ENCODE peak calls at places on chromosomes 4 and X, in nine cellular contexts. C, Y, X, M, U, O, N, S and B are unnamed samples.

GRCh38 chrX:141989802-141990201 is 86.1 kb downstream of the MAGEC1 start:
- DNase-seq in C (no peak), Y (no peak), X (no peak), M (no peak), U (no peak), O (no peak), N (no peak), S (no peak), B (no peak)

GRCh38 chr4:13196721-13197120 is 287.4 kb downstream of the RAB28 start:
- DNase-seq in C (peak), Y (no peak), X (no peak), M (no peak), U (no peak), O (no peak), N (no peak), S (no peak), B (no peak)

GRCh38 chr4:88211473-88212252 is 53.2 kb upstream of the ABCG2 start:
- DNase-seq in C (no peak), Y (no peak), X (peak), M (no peak), U (no peak), O (peak), N (no peak), S (peak), B (no peak)

GRCh38 chrX:74187211-74187610 is 116.8 kb upstream of the ZCCHC13 start:
- DNase-seq in C (no peak), Y (no peak), X (no peak), M (no peak), U (no peak), O (no peak), N (no peak), S (no peak), B (no peak)

GRCh38 chrX:64198046-64198445 is 7.5 kb downstream of the AMER1 start:
- DNase-seq in C (no peak), Y (no peak), X (no peak), M (no peak), U (no peak), O (no peak), N (no peak), S (no peak), B (no peak)

GRCh38 chr4:80963051-80963450 is 67.5 kb upstream of the BMP3 start:
- DNase-seq in C (no peak), Y (no peak), X (no peak), M (no peak), U (no peak), O (peak), N (no peak), S (no peak), B (no peak)

GRCh38 chrX:136268051-136269048 is 17.1 kb upstream of the MAP7D3 start:
- DNase-seq in C (no peak), Y (no peak), X (peak), M (no peak), U (no peak), O (peak), N (peak), S (no peak), B (no peak)

GRCh38 chrX:114344756-114345155 is 239.1 kb upstream of the HTR2C start:
- DNase-seq in C (no peak), Y (no peak), X (no peak), M (no peak), U (no peak), O (peak), N (no peak), S (no peak), B (no peak)

GRCh38 chr4:6894086-6894478 is 15.5 kb upstream of the TBC1D14 start:
- DNase-seq in C (peak), Y (no peak), X (no peak), M (no peak), U (no peak), O (no peak), N (no peak), S (no peak), B (no peak)

GRCh38 chr4:13455411-13455810 is 28.7 kb downstream of the RAB28 start:
- DNase-seq in C (no peak), Y (no peak), X (no peak), M (no peak), U (no peak), O (no peak), N (no peak), S (no peak), B (no peak)

GRCh38 chr4:26227827-26228226 is 93.0 kb upstream of the RBPJ start:
- DNase-seq in C (no peak), Y (no peak), X (no peak), M (no peak), U (no peak), O (no peak), N (no peak), S (no peak), B (peak)

GRCh38 chr4:24433515-24434192 is 150.7 kb downstream of the DHX15 start:
- DNase-seq in C (no peak), Y (no peak), X (no peak), M (no peak), U (no peak), O (no peak), N (no peak), S (no peak), B (no peak)

GRCh38 chr4:103303011-103303410 is 104.9 kb upstream of the CENPE start:
- DNase-seq in C (no peak), Y (no peak), X (no peak), M (no peak), U (no peak), O (no peak), N (no peak), S (no peak), B (no peak)

GRCh38 chrX:105618393-105619101 is 203.8 kb upstream of the NRK start:
- DNase-seq in C (no peak), Y (no peak), X (no peak), M (no peak), U (no peak), O (no peak), N (no peak), S (no peak), B (no peak)

GRCh38 chr4:167715176-167715575 is 377.2 kb upstream of the ANXA10 start:
- DNase-seq in C (no peak), Y (no peak), X (no peak), M (no peak), U (no peak), O (no peak), N (no peak), S (no peak), B (no peak)

GRCh38 chr4:43757147-43757546 is 691.5 kb downstream of the KCTD8 start:
- DNase-seq in C (no peak), Y (no peak), X (no peak), M (no peak), U (no peak), O (no peak), N (no peak), S (no peak), B (no peak)

GRCh38 chr4:98261291-98262271 is at the start of gene RAP1GDS1:
- DNase-seq in C (peak), Y (peak), X (peak), M (peak), U (peak), O (peak), N (peak), S (no peak), B (peak)

GRCh38 chrX:70452143-70452733 is 7.6 kb downstream of the DLG3 start:
- DNase-seq in C (peak), Y (no peak), X (peak), M (no peak), U (peak), O (peak), N (peak), S (no peak), B (peak)

GRCh38 chr4:25805255-25805860 is 57.4 kb downstream of the SEL1L3 start:
- DNase-seq in C (no peak), Y (no peak), X (no peak), M (no peak), U (no peak), O (no peak), N (no peak), S (no peak), B (no peak)

GRCh38 chr4:139902328-139903217 is 237.0 kb downstream of the MGST2 start:
- DNase-seq in C (no peak), Y (no peak), X (no peak), M (no peak), U (no peak), O (no peak), N (no peak), S (no peak), B (no peak)

GRCh38 chrX:123169247-123169901 is 14.7 kb upstream of the GRIA3 start:
- DNase-seq in C (no peak), Y (no peak), X (no peak), M (no peak), U (no peak), O (peak), N (no peak), S (no peak), B (no peak)

GRCh38 chr4:187550256-187550950 is 445.2 kb upstream of the ZFP42 start:
- DNase-seq in C (no peak), Y (no peak), X (no peak), M (no peak), U (no peak), O (peak), N (no peak), S (no peak), B (no peak)

GRCh38 chr4:102751964-102752363 is 8.8 kb downstream of the MANBA start:
- DNase-seq in C (no peak), Y (no peak), X (no peak), M (no peak), U (no peak), O (no peak), N (no peak), S (no peak), B (no peak)

GRCh38 chr4:151865744-151866143 is 104.9 kb upstream of the GATB start:
- DNase-seq in C (no peak), Y (no peak), X (no peak), M (no peak), U (no peak), O (no peak), N (no peak), S (no peak), B (no peak)

GRCh38 chrX:1231850-1232505 is 19.5 kb upstream of the CRLF2 start:
- DNase-seq in C (peak), Y (no peak), X (no peak), M (no peak), U (no peak), O (no peak), N (no peak), S (no peak), B (no peak)

GRCh38 chr4:72546456-72546855 is 22.6 kb downstream of the ADAMTS3 start:
- DNase-seq in C (no peak), Y (no peak), X (no peak), M (no peak), U (no peak), O (no peak), N (no peak), S (no peak), B (no peak)

GRCh38 chrX:120308959-120309872 is 2.0 kb downstream of the TMEM255A start:
- DNase-seq in C (peak), Y (peak), X (peak), M (peak), U (peak), O (peak), N (no peak), S (peak), B (peak)

GRCh38 chr4:54505362-54505761 is 152.4 kb upstream of the KIT start:
- DNase-seq in C (no peak), Y (no peak), X (no peak), M (no peak), U (no peak), O (no peak), N (no peak), S (no peak), B (no peak)

GRCh38 chr4:107876096-107876495 is 51.4 kb downstream of the SGMS2 start:
- DNase-seq in C (no peak), Y (no peak), X (no peak), M (no peak), U (no peak), O (no peak), N (no peak), S (no peak), B (no peak)

GRCh38 chr4:55311792-55312490 is 34.1 kb upstream of the SRD5A3 start:
- DNase-seq in C (no peak), Y (no peak), X (no peak), M (no peak), U (no peak), O (no peak), N (no peak), S (no peak), B (peak)

GRCh38 chr4:83561381-83561780 is 25.5 kb downstream of the GPAT3 start:
- DNase-seq in C (no peak), Y (no peak), X (no peak), M (no peak), U (no peak), O (peak), N (no peak), S (no peak), B (peak)

GRCh38 chrX:119407681-119408080 is 8.5 kb downstream of the SLC25A43 start:
- DNase-seq in C (no peak), Y (no peak), X (no peak), M (no peak), U (no peak), O (no peak), N (no peak), S (no peak), B (no peak)

GRCh38 chr4:121256887-121257426 is 92.8 kb upstream of the TNIP3 start:
- DNase-seq in C (no peak), Y (no peak), X (no peak), M (no peak), U (no peak), O (no peak), N (no peak), S (no peak), B (no peak)

GRCh38 chr4:121304843-121305348 is 75.9 kb downstream of the QRFPR start:
- DNase-seq in C (no peak), Y (no peak), X (no peak), M (no peak), U (no peak), O (no peak), N (no peak), S (no peak), B (no peak)

GRCh38 chrX:130091976-130092522 is 18.2 kb downstream of the ELF4 start:
- DNase-seq in C (no peak), Y (peak), X (no peak), M (no peak), U (no peak), O (no peak), N (no peak), S (no peak), B (peak)
- TF ChIP-seq POLR2A in C (no peak), Y (no peak), X (no peak), M (no peak), U (no peak), O (no peak), N (no peak), S (no peak), B (no peak)

GRCh38 chrX:86806786-86807185 is 658.5 kb downstream of the DACH2 start:
- DNase-seq in C (no peak), Y (no peak), X (no peak), M (no peak), U (no peak), O (peak), N (no peak), S (no peak), B (no peak)
- TF ChIP-seq CTCF in C (no peak), Y (no peak), X (no peak), M (no peak), U (no peak), O (no peak), N (no peak), S (no peak), B (no peak)

DNA sequence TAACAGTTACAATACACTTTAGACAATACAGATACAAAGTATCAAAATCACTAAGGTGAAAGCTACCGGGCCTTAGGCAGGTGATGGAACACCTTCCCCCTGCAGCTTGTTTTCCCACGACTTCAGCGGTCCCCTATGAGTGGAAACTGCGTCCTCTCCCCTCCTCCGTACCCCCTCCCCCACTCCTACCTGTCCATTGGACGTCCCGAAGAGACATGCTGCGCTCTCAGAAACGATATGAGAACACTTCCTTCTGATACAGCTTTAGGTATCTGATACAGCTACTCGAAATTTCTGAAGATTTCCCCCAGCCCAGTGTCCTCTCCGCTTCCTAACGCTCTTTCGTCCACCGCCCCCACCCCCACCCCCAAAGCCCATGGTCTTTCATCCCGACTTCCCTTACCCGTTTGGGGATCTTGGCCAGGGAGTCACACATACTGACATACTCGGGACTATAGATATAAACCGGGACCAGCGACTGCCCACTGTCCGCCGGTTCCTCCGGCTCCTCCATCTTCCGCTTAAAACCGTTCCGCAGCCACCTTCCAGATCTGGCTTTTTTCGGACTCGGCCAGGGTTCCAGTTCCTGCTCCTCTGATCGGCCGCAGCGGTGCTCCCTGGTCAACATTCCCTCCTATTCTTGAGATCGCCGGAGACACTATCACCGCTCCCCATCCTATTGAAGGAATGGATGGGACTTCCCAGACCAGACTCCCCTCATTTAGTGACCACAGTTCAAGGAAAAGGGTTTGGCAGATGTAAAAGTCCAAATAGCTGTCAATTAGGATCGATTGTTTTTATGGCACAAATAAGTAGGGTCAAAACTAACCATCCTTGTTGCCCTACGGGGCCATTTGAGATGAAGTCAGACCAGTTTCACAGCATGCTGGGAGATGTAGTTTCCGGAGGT is at the start of gene HDAC8:
- DNase-seq in C (peak), Y (peak), X (peak), M (peak), U (peak), O (peak), N (peak), S (peak), B (no peak)
- TF ChIP-seq POLR2A in C (no peak), Y (no peak), X (no peak), M (no peak), U (no peak), O (peak), N (no peak), S (no peak), B (no peak)

DNA sequence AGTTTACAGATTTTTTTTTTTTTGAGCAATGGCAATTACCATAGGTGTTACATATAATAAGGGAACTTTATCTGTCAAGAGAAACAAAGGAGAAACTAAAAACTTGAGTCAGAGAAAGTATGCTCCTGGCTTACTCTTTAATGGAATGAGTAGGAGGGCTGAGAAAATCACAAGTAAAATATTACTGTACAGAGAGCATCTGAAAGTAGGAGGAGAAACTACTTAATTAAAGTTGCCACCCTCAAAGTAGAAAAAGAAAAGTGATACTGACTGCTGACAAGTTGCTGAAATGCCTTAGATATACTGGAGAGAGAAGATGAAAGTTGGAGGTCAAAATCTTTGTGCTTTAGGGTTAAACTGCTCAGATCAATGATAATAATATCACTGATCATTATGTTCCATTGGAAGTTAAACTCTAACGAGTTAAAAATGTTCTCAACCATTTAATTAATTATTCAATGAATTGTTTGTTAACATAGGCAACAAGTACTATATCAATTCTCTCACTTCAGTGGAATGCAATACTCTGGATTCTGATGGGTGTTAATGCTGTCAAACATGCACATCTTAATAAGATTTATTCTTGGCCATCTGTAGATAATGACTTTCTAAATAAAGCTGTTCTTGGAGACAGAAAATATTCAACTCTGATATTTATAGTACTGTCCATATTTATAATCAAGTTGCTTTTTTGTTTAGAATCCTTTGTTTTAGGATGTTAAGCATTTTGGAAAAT is 61.2 kb upstream of the CAMK2D start:
- DNase-seq in C (no peak), Y (no peak), X (no peak), M (no peak), U (no peak), O (no peak), N (no peak), S (no peak), B (no peak)
- TF ChIP-seq CTCF in C (no peak), Y (no peak), X (no peak), M (no peak), U (no peak), O (no peak), N (no peak), S (no peak), B (no peak)

GRCh38 chr4:99949034-99949998 is 759 bp downstream of the H2AZ1 start:
- DNase-seq in C (peak), Y (peak), X (peak), M (peak), U (peak), O (peak), N (peak), S (peak), B (peak)

GRCh38 chr4:99945718-99946345 is 586 bp downstream of the DNAJB14 start:
- DNase-seq in C (peak), Y (no peak), X (no peak), M (no peak), U (no peak), O (peak), N (no peak), S (no peak), B (peak)

GRCh38 chr4:99946346-99947189 is at the start of gene DNAJB14:
- DNase-seq in C (peak), Y (peak), X (peak), M (peak), U (peak), O (peak), N (peak), S (no peak), B (peak)

GRCh38 chr4:99947190-99947578 is 766 bp upstream of the DNAJB14 start:
- DNase-seq in C (no peak), Y (no peak), X (no peak), M (no peak), U (no peak), O (no peak), N (no peak), S (no peak), B (no peak)

GRCh38 chr4:99947608-99948007 is 1.2 kb upstream of the DNAJB14 start:
- DNase-seq in C (no peak), Y (no peak), X (no peak), M (no peak), U (no peak), O (no peak), N (no peak), S (no peak), B (no peak)
- TF ChIP-seq POLR2A in C (no peak), Y (no peak), X (no peak), M (no peak), U (no peak), O (no peak), N (no peak), S (no peak), B (no peak)

GRCh38 chr4:8305851-8306361 is 36.4 kb downstream of the HTRA3 start:
- DNase-seq in C (peak), Y (no peak), X (peak), M (peak), U (peak), O (no peak), N (no peak), S (no peak), B (peak)
- TF ChIP-seq CTCF in C (no peak), Y (no peak), X (no peak), M (no peak), U (no peak), O (no peak), N (no peak), S (no peak), B (no peak)